ENCODE peak calls at places on chromosomes 6 and 20, in seven cellular contexts. R is H1, X is H9, M is IMR-90, L is neuronal stem cell, D is trophoblast cell, U is mesendoderm. T is an unnamed sample.

GRCh38 chr6:140320081-140320798 is 945.8 kb upstream of the CITED2 start:
- DNase-seq in X (no peak), R (no peak), U (no peak), L (no peak), M (peak), D (peak), T (peak)

GRCh38 chr6:169971951-169972651 is 220.7 kb downstream of the ERMARD start:
- DNase-seq in U (no peak), L (no peak), D (no peak), X (peak), R (peak), M (no peak), T (no peak)

GRCh38 chr6:81171991-81172740 is 580.3 kb downstream of the TENT5A start:
- DNase-seq in R (no peak), D (peak), L (no peak), X (no peak), U (peak), M (peak), T (peak)

GRCh38 chr6:126033696-126034095 is 47.4 kb downstream of the TRMT11 start:
- DNase-seq in D (peak), L (peak), R (no peak), U (peak), M (peak), X (no peak), T (peak)

GRCh38 chr6:100573169-100573568 is 108.4 kb upstream of the SIM1 start:
- DNase-seq in U (peak), M (peak), X (no peak), D (peak), L (no peak), R (no peak), T (peak)

GRCh38 chr6:43667245-43668150 is 20.1 kb downstream of the MRPS18A start:
- DNase-seq in R (peak), U (peak), D (peak), L (peak), M (peak), X (peak), T (peak)

GRCh38 chr6:30075987-30076311 is 380 bp upstream of the RNF39 start:
- DNase-seq in R (no peak), M (no peak), D (no peak), L (no peak), X (peak), U (no peak), T (no peak)

GRCh38 chr20:39108746-39109145 is 146.6 kb downstream of the DHX35 start:
- DNase-seq in U (peak), X (no peak), D (peak), R (no peak), M (peak), L (no peak), T (no peak)

GRCh38 chr6:144528605-144529425 is 243.7 kb downstream of the UTRN start:
- DNase-seq in X (peak), D (no peak), M (peak), L (peak), R (no peak), U (peak), T (peak)

GRCh38 chr6:168537485-168537884 is 96.5 kb downstream of the SMOC2 start:
- DNase-seq in M (no peak), D (no peak), R (no peak), U (no peak), L (no peak), X (no peak), T (no peak)

GRCh38 chr20:34546751-34547181 is 11.8 kb upstream of the MAP1LC3A start:
- DNase-seq in U (no peak), L (no peak), X (no peak), R (no peak), M (no peak), D (no peak), T (no peak)
- H3K4me2 ChIP-seq in U (no peak), L (no peak), X (no peak), R (no peak), M (no peak), D (no peak), T (no peak)

GRCh38 chr6:143262859-143263258 is 187.6 kb downstream of the ADAT2 start:
- DNase-seq in L (no peak), U (no peak), X (no peak), R (no peak), M (no peak), D (no peak), T (no peak)
- H3K23ac ChIP-seq in L (no peak), U (no peak), X (no peak), R (no peak), M (no peak), D (no peak), T (no peak)

GRCh38 chr6:54681267-54681666 is 165.3 kb upstream of the FAM83B start:
- DNase-seq in M (no peak), R (no peak), U (no peak), X (no peak), D (no peak), L (no peak), T (no peak)
- H3K4me2 ChIP-seq in M (no peak), R (no peak), U (no peak), X (no peak), D (no peak), L (no peak), T (no peak)

GRCh38 chr6:107624050-107624449 is 134.1 kb downstream of the SOBP start:
- DNase-seq in D (peak), X (no peak), L (no peak), U (no peak), M (no peak), R (no peak), T (no peak)

GRCh38 chr6:107618672-107619071 is 128.8 kb downstream of the SOBP start:
- DNase-seq in R (no peak), D (peak), X (no peak), M (no peak), L (no peak), U (no peak), T (no peak)

GRCh38 chr6:107621216-107621940 is 131.5 kb downstream of the SOBP start:
- DNase-seq in D (peak), R (no peak), X (no peak), U (no peak), M (no peak), L (no peak), T (no peak)

GRCh38 chr6:107622269-107622668 is 132.4 kb downstream of the SOBP start:
- DNase-seq in U (no peak), M (no peak), D (peak), R (no peak), L (no peak), X (no peak), T (no peak)

DNA sequence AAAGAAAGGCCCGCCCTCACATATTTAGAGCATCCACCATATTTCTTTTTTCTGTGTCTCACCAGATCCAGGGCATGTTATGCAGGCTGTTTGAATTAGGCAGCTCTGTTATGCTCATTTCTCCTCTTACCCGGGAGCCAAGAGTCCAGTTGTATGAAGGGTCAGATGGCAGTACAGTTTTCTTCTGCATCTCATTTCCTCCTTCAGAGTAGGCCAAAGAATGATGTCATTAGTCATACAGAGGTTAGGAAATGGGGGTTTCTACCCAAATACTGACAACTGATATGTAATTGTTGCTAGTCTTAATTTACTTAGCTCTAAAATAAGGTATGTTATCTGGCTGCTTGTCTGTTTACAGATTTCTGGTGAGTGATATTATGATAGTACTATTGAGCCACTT is 130.8 kb downstream of the SOBP start:
- DNase-seq in R (no peak), D (no peak), M (peak), L (no peak), X (no peak), U (no peak), T (no peak)
- H3K23ac ChIP-seq in R (no peak), D (no peak), M (no peak), L (no peak), X (no peak), U (no peak), T (no peak)

DNA sequence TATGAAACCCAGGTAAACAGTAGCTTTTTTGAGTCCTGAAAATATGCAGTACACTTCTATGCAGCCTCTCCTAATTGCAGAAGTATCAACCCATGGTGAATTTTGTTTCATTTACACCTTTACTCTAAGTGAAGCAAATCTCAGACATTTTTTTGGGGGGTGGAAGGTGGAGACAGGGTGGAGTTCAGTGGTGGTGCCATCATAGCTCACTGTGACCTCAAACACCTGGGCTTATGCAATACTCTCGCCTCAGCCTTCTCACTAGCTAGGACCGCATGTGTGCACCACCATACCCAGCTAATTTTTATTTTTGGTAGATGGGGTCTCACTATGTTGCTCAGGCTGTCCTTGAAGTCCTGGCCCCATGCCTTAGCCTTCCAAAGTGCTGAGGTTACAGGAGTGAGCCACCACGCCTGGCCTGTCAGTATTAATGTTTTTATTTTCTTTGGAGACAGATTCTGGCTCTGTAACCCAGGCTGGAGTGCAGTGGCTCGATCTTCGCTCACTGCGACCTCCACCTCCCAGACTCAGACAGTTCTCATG is 80.3 kb downstream of the JARID2 start:
- DNase-seq in R (peak), M (no peak), D (no peak), X (no peak), U (no peak), L (no peak), T (no peak)
- H3K4me2 ChIP-seq in R (peak), M (no peak), D (no peak), X (no peak), U (no peak), L (no peak), T (no peak)

DNA sequence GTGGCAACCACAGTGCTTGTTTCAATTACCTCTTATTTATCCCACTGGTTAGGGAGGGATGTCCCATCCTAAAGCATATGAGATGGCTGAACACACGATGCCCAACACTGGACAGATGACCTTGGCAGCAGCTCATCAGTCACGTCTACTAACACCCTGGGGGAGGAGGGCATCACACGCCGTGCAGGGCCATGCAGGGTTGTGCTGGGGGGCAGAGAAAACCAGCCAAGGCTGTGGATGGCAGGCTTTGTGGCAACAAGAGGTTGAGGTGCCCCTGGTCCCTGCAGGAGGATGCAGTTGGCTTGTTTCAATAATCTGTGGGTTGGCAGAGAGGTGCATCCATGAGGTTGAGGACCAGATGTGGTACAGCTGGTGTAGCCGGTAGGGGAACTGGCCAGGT is 293.7 kb upstream of the SULF2 start:
- DNase-seq in U (no peak), M (no peak), X (no peak), R (no peak), L (no peak), D (no peak), T (no peak)
- H3K23ac ChIP-seq in U (no peak), M (no peak), X (no peak), R (no peak), L (no peak), D (no peak), T (no peak)